ENCODE peak calls at places on chromosome 1, in seven cellular contexts. R, K, S, C, U, I and V are unnamed samples.

GRCh38 chr1:172405912-172406311 is 14.6 kb upstream of the C1orf105 start:
- DNase-seq in S (no peak), R (no peak), I (no peak), U (no peak), K (no peak), C (no peak), V (no peak)

GRCh38 chr1:19315378-19316206 is 3.5 kb downstream of the SLC66A1 start:
- DNase-seq in U (no peak), K (no peak), R (peak), I (no peak), C (no peak), S (peak), V (no peak)

GRCh38 chr1:66090863-66091457 is 298.3 kb downstream of the PDE4B start:
- DNase-seq in C (peak), R (no peak), K (no peak), S (peak), I (no peak), U (no peak), V (no peak)

GRCh38 chr1:200379431-200379755 is 30.4 kb downstream of the ZNF281 start:
- DNase-seq in C (no peak), S (peak), U (no peak), R (no peak), I (no peak), K (peak), V (peak)

GRCh38 chr1:173356211-173356762 is 120.8 kb upstream of the PRDX6 start:
- DNase-seq in K (no peak), C (no peak), S (peak), R (no peak), U (no peak), I (no peak), V (no peak)

GRCh38 chr1:147570907-147571306 is 29.6 kb downstream of the BCL9 start:
- DNase-seq in C (no peak), U (no peak), I (no peak), K (no peak), R (no peak), S (no peak), V (no peak)

GRCh38 chr1:68230901-68231626 is 1.3 kb downstream of the WLS start:
- DNase-seq in U (no peak), R (peak), I (peak), S (no peak), K (no peak), C (no peak), V (no peak)

GRCh38 chr1:205812271-205812877 is 624 bp downstream of the SLC41A1 start:
- DNase-seq in I (no peak), S (peak), C (peak), K (no peak), R (peak), U (no peak), V (no peak)

GRCh38 chr1:38334930-38335592 is 288.5 kb upstream of the POU3F1 start:
- DNase-seq in K (no peak), U (no peak), S (no peak), C (no peak), R (no peak), I (no peak), V (no peak)

GRCh38 chr1:32988665-32989064 is 24.1 kb upstream of the RNF19B start:
- DNase-seq in I (no peak), R (peak), S (peak), C (no peak), K (peak), U (no peak), V (no peak)

GRCh38 chr1:243930822-243931671 is 81.0 kb upstream of the AKT3 start:
- DNase-seq in C (no peak), K (no peak), S (peak), I (no peak), U (no peak), R (no peak), V (no peak)

GRCh38 chr1:180779584-180779983 is 133.1 kb upstream of the KIAA1614 start:
- DNase-seq in I (no peak), R (no peak), K (no peak), U (no peak), C (no peak), S (no peak), V (no peak)

GRCh38 chr1:27436204-27437159 is 44.1 kb downstream of the GPR3 start:
- DNase-seq in S (peak), C (peak), R (no peak), I (peak), U (no peak), K (no peak), V (peak)

GRCh38 chr1:34591751-34592629 is 162.9 kb upstream of the GJB5 start:
- DNase-seq in U (no peak), I (no peak), C (no peak), K (no peak), S (no peak), R (no peak), V (peak)

GRCh38 chr1:185896863-185897262 is 162.7 kb downstream of the HMCN1 start:
- DNase-seq in C (no peak), I (no peak), K (no peak), U (no peak), R (no peak), S (peak), V (no peak)

GRCh38 chr1:245693941-245694340 is 539.2 kb downstream of the KIF26B start:
- DNase-seq in R (no peak), I (no peak), S (no peak), C (no peak), K (no peak), U (no peak), V (no peak)

GRCh38 chr1:25053576-25054075 is 123.5 kb upstream of the RUNX3 start:
- DNase-seq in I (no peak), C (no peak), K (no peak), S (no peak), R (no peak), U (no peak), V (no peak)

GRCh38 chr1:162019006-162019405 is 4.7 kb downstream of the OLFML2B start:
- DNase-seq in I (peak), S (peak), R (no peak), C (no peak), U (no peak), K (peak), V (no peak)

GRCh38 chr1:93081716-93082115 is 2.6 kb downstream of the MTF2 start:
- DNase-seq in U (no peak), I (no peak), K (peak), R (no peak), C (no peak), S (peak), V (no peak)

GRCh38 chr1:52426391-52426790 is 22.0 kb downstream of the PRPF38A start:
- DNase-seq in U (no peak), C (no peak), S (peak), R (no peak), K (peak), I (no peak), V (no peak)

GRCh38 chr1:34511802-34512201 is 243.0 kb upstream of the GJB5 start:
- DNase-seq in R (no peak), S (no peak), I (no peak), C (no peak), K (no peak), U (no peak), V (no peak)

GRCh38 chr1:54744696-54745095 is 19.6 kb downstream of the PARS2 start:
- DNase-seq in U (no peak), K (no peak), C (no peak), I (no peak), S (no peak), R (no peak), V (no peak)

GRCh38 chr1:82091729-82092128 is 291.0 kb downstream of the ADGRL2 start:
- DNase-seq in I (no peak), K (no peak), R (no peak), C (no peak), U (no peak), S (peak), V (no peak)

GRCh38 chr1:51792864-51793263 is 85.7 kb downstream of the NRDC start:
- DNase-seq in K (peak), R (no peak), U (no peak), C (no peak), I (no peak), S (peak), V (no peak)

GRCh38 chr1:39687243-39687642 is 4.0 kb downstream of the HPCAL4 start:
- DNase-seq in R (no peak), I (no peak), U (no peak), K (no peak), C (no peak), S (no peak), V (no peak)

GRCh38 chr1:201248721-201249559 is 34.4 kb upstream of the PKP1 start:
- DNase-seq in R (no peak), S (no peak), K (no peak), C (no peak), I (no peak), U (no peak), V (no peak)

GRCh38 chr1:158098256-158098655 is 82.4 kb upstream of the CD1D start:
- DNase-seq in S (no peak), C (no peak), I (no peak), U (no peak), R (no peak), K (no peak), V (no peak)

GRCh38 chr1:111270781-111271463 is 19.7 kb upstream of the CHIA start:
- DNase-seq in I (no peak), C (peak), R (no peak), S (no peak), U (no peak), K (no peak), V (no peak)

GRCh38 chr1:211648980-211649934 is 26.2 kb downstream of the NEK2 start:
- DNase-seq in I (peak), R (no peak), K (no peak), C (peak), U (no peak), S (no peak), V (peak)

GRCh38 chr1:214259353-214259982 is 21.5 kb upstream of the SMYD2 start:
- DNase-seq in C (no peak), S (peak), I (no peak), R (no peak), K (no peak), U (no peak), V (no peak)

GRCh38 chr1:209747580-209748262 is 8.1 kb upstream of the TRAF3IP3 start:
- DNase-seq in R (peak), I (peak), C (peak), U (peak), K (peak), S (peak), V (peak)